ENCODE peak calls at places on chromosome 5, in seven cellular contexts. One of them, this sample, is unnamed. For H3K9me3 and H3K27me3, the result is how much of the 10 kb centered on the place peaks cover.

GRCh38 chr5:73231245-73231778 is 58.3 kb downstream of the TMEM174 start:
- DNase-seq in A673: no peak
- DNase-seq in IMR-90: no peak
- DNase-seq in heart left ventricle: no peak
- DNase-seq in neural progenitor cell: no peak
- DNase-seq in adrenal gland: no peak
- DNase-seq in left lung: no peak
- DNase-seq in this sample: no peak

GRCh38 chr5:134088291-134088690 is 26.2 kb upstream of the TCF7 start:
- DNase-seq in neural progenitor cell: no peak
- DNase-seq in heart left ventricle: no peak
- DNase-seq in A673: no peak
- DNase-seq in IMR-90: no peak
- DNase-seq in adrenal gland: no peak
- DNase-seq in left lung: no peak
- DNase-seq in this sample: no peak

GRCh38 chr5:73032635-73033034 is 76.8 kb downstream of the FCHO2 start:
- DNase-seq in neural progenitor cell: no peak
- DNase-seq in left lung: no peak
- DNase-seq in A673: no peak
- DNase-seq in heart left ventricle: no peak
- DNase-seq in IMR-90: no peak
- DNase-seq in adrenal gland: no peak
- DNase-seq in this sample: no peak

GRCh38 chr5:113371788-113372196 is 63.0 kb downstream of the TSSK1B start:
- DNase-seq in A673: no peak
- DNase-seq in heart left ventricle: no peak
- DNase-seq in adrenal gland: no peak
- DNase-seq in left lung: no peak
- DNase-seq in IMR-90: no peak
- DNase-seq in neural progenitor cell: no peak
- DNase-seq in this sample: no peak

GRCh38 chr5:37900692-37901091 is 60.9 kb upstream of the GDNF start:
- DNase-seq in neural progenitor cell: peak
- DNase-seq in adrenal gland: no peak
- DNase-seq in IMR-90: peak
- DNase-seq in A673: peak
- DNase-seq in heart left ventricle: peak
- DNase-seq in left lung: no peak
- DNase-seq in this sample: no peak

GRCh38 chr5:75756191-75756590 is 39.0 kb upstream of the POC5 start:
- DNase-seq in left lung: no peak
- DNase-seq in A673: no peak
- DNase-seq in neural progenitor cell: no peak
- DNase-seq in heart left ventricle: no peak
- DNase-seq in adrenal gland: no peak
- DNase-seq in IMR-90: no peak
- DNase-seq in this sample: no peak

GRCh38 chr5:122310886-122311285 is 1.2 kb upstream of the SNCAIP start:
- DNase-seq in left lung: no peak
- DNase-seq in heart left ventricle: no peak
- DNase-seq in A673: no peak
- DNase-seq in neural progenitor cell: no peak
- DNase-seq in IMR-90: no peak
- DNase-seq in adrenal gland: no peak
- DNase-seq in this sample: no peak

GRCh38 chr5:7714119-7714518 is 136.8 kb downstream of the CFAP90 start:
- DNase-seq in adrenal gland: no peak
- DNase-seq in A673: no peak
- DNase-seq in left lung: no peak
- DNase-seq in IMR-90: no peak
- DNase-seq in heart left ventricle: no peak
- DNase-seq in neural progenitor cell: no peak
- DNase-seq in this sample: no peak

GRCh38 chr5:172801184-172801671 is 30.2 kb upstream of the DUSP1 start:
- DNase-seq in A673: no peak
- DNase-seq in IMR-90: peak
- DNase-seq in left lung: no peak
- DNase-seq in neural progenitor cell: no peak
- DNase-seq in heart left ventricle: no peak
- DNase-seq in adrenal gland: no peak
- DNase-seq in this sample: peak
- H3K9me3 ChIP-seq in A673: under half
- H3K9me3 ChIP-seq in IMR-90: under half
- H3K9me3 ChIP-seq in left lung: under half
- H3K9me3 ChIP-seq in neural progenitor cell: under half
- H3K9me3 ChIP-seq in heart left ventricle: under half
- H3K9me3 ChIP-seq in adrenal gland: under half
- H3K9me3 ChIP-seq in this sample: under half

GRCh38 chr5:78570646-78571045 is 77.9 kb downstream of the LHFPL2 start:
- DNase-seq in A673: no peak
- DNase-seq in left lung: no peak
- DNase-seq in heart left ventricle: no peak
- DNase-seq in IMR-90: no peak
- DNase-seq in neural progenitor cell: no peak
- DNase-seq in adrenal gland: no peak
- DNase-seq in this sample: no peak

GRCh38 chr5:78566747-78567449 is 81.7 kb downstream of the LHFPL2 start:
- DNase-seq in heart left ventricle: no peak
- DNase-seq in neural progenitor cell: no peak
- DNase-seq in IMR-90: peak
- DNase-seq in left lung: no peak
- DNase-seq in adrenal gland: no peak
- DNase-seq in A673: no peak
- DNase-seq in this sample: no peak

GRCh38 chr5:78568212-78568611 is 80.4 kb downstream of the LHFPL2 start:
- DNase-seq in adrenal gland: no peak
- DNase-seq in A673: peak
- DNase-seq in neural progenitor cell: no peak
- DNase-seq in left lung: no peak
- DNase-seq in heart left ventricle: no peak
- DNase-seq in IMR-90: no peak
- DNase-seq in this sample: no peak

GRCh38 chr5:78569441-78569840 is 79.1 kb downstream of the LHFPL2 start:
- DNase-seq in heart left ventricle: peak
- DNase-seq in left lung: peak
- DNase-seq in adrenal gland: peak
- DNase-seq in neural progenitor cell: peak
- DNase-seq in IMR-90: peak
- DNase-seq in A673: peak
- DNase-seq in this sample: peak

DNA sequence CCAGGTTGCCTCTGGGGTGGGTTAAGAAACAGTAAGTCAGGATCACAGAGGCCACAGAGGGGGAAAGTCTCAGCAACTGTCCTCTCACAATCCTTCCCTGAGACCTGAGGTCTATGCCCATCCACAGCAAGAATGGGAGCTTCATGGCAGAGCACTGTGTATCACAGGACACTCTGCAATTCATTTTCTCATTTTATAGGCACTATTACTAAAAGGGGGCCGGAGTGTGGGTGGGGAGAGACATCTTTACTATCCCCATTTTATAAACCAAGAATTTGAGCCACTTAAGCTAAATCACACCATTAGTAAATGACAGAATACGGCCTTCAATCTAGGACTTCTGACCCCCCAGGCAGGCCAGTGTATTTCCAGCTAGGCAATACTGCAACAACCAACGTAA is 79.9 kb downstream of the LHFPL2 start:
- DNase-seq in heart left ventricle: no peak
- DNase-seq in IMR-90: no peak
- DNase-seq in neural progenitor cell: no peak
- DNase-seq in A673: no peak
- DNase-seq in left lung: no peak
- DNase-seq in adrenal gland: no peak
- DNase-seq in this sample: no peak
- H3K4me3 ChIP-seq in heart left ventricle: no peak
- H3K4me3 ChIP-seq in IMR-90: no peak
- H3K4me3 ChIP-seq in neural progenitor cell: no peak
- H3K4me3 ChIP-seq in A673: peak
- H3K4me3 ChIP-seq in left lung: no peak
- H3K4me3 ChIP-seq in adrenal gland: no peak
- H3K4me3 ChIP-seq in this sample: no peak

DNA sequence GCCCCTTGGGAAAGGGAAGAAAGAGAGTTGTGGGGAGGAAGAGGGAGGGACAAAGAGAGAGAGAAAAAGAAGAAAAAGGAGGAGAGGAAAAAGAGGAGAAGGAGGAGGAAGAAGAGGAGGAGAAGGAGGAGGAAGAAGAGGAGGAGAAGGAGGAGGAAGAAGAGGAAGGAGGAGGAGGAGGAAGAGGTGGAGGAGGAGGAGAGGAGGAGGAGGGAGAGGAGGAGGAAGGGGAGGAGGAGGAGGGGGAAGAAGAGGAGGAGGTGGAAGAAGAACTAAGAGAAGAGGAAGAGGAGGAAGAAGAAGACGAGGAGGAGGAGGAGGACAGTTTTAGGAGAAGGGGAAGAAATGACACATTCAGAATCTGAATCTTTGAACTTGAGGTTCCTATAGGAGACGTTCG is 7.4 kb downstream of the SLC36A2 start:
- DNase-seq in neural progenitor cell: no peak
- DNase-seq in left lung: no peak
- DNase-seq in A673: no peak
- DNase-seq in adrenal gland: no peak
- DNase-seq in heart left ventricle: no peak
- DNase-seq in IMR-90: no peak
- DNase-seq in this sample: no peak
- H3K27me3 ChIP-seq in neural progenitor cell: under half
- H3K27me3 ChIP-seq in left lung: under half
- H3K27me3 ChIP-seq in A673: half or more
- H3K27me3 ChIP-seq in adrenal gland: under half
- H3K27me3 ChIP-seq in heart left ventricle: under half
- H3K27me3 ChIP-seq in IMR-90: under half
- H3K27me3 ChIP-seq in this sample: under half

GRCh38 chr5:110824936-110825441 is 86.2 kb downstream of the SLC25A46 start:
- DNase-seq in neural progenitor cell: no peak
- DNase-seq in A673: no peak
- DNase-seq in heart left ventricle: no peak
- DNase-seq in IMR-90: no peak
- DNase-seq in adrenal gland: no peak
- DNase-seq in left lung: no peak
- DNase-seq in this sample: no peak

GRCh38 chr5:110823571-110823970 is 84.8 kb downstream of the SLC25A46 start:
- DNase-seq in neural progenitor cell: no peak
- DNase-seq in IMR-90: no peak
- DNase-seq in adrenal gland: no peak
- DNase-seq in left lung: no peak
- DNase-seq in heart left ventricle: no peak
- DNase-seq in A673: no peak
- DNase-seq in this sample: no peak
- H3K9me3 ChIP-seq in neural progenitor cell: under half
- H3K9me3 ChIP-seq in IMR-90: under half
- H3K9me3 ChIP-seq in adrenal gland: under half
- H3K9me3 ChIP-seq in left lung: half or more
- H3K9me3 ChIP-seq in heart left ventricle: under half
- H3K9me3 ChIP-seq in A673: under half
- H3K9me3 ChIP-seq in this sample: under half

DNA sequence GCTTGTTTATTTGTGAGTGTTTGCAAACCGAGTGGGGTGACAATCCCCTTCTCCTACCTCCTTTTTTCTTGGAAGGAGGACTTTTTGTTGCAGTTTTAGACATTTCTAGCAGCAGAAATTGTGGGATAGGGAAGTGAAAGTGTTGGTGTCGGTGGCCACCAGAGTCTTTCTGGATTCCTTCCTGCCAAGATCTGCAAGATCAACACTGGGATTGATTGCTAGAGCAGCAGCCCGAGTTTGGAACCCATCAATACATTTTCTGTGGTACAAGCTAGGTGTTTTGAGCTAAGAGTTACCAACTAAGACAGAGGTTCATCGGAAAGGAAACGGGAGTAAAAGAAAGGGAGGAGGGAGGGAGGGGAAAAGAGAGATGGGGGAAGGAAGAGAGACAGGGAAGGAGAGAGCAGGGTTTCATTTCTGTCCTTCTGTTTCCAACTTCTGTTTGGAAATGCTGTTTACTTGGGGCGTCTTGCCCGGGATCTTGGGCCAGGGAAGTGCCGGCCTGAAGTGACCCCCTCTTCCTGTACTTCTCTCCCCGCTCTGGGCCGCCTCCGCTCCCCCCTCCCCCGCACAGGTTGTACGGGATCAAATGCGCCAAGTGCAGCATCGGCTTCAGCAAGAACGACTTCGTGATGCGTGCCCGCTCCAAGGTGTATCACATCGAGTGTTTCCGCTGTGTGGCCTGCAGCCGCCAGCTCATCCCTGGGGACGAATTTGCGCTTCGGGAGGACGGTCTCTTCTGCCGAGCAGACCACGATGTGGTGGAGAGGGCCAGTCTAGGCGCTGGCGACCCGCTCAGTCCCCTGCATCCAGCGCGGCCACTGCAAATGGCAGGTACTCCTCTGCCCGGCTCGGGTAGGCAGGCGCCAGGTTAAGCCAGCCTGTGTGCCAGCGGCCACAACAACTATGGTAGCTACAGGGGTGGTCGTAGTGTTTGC is 3.9 kb downstream of the ISL1 start:
- DNase-seq in adrenal gland: no peak
- DNase-seq in left lung: no peak
- DNase-seq in IMR-90: no peak
- DNase-seq in heart left ventricle: no peak
- DNase-seq in neural progenitor cell: peak
- DNase-seq in A673: no peak
- DNase-seq in this sample: no peak
- H3K4me3 ChIP-seq in adrenal gland: no peak
- H3K4me3 ChIP-seq in left lung: no peak
- H3K4me3 ChIP-seq in IMR-90: peak
- H3K4me3 ChIP-seq in heart left ventricle: no peak
- H3K4me3 ChIP-seq in neural progenitor cell: peak
- H3K4me3 ChIP-seq in A673: peak
- H3K4me3 ChIP-seq in this sample: no peak

DNA sequence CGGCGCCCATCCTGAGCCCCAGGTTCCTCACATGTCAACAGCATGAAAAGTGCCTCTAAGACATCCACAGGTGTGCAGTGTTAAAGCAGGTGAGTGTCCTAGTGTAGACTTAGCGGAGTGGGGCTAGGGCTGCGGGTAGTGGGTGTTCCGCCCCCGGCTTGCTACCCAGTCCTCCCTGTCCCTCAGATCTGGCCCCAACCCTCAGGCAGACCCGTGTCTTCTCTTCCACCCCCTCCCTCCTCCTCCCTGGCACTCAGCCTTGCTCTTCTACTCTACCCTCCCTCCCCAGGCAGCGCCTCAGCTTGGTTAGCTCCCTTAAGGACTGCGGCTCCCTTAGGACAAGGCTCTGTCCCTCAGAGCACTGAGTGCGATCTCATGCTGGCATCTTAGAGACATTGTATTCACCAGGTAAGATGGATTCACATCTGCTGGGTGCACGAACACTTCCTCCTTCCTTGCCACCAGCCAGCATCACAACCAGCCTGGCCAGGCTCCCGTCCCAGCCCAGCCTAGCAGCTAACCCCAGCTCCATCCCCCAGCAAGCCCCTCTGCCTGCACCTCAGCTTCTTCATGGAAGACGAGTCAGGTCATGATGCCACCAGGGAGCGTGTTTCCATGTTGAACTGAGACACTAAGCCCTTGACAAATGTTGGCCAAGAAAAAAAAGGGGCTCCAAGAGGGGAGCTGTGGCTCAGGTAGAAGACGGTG is 46.8 kb downstream of the NSUN2 start:
- DNase-seq in IMR-90: no peak
- DNase-seq in A673: no peak
- DNase-seq in neural progenitor cell: no peak
- DNase-seq in adrenal gland: no peak
- DNase-seq in left lung: no peak
- DNase-seq in heart left ventricle: no peak
- DNase-seq in this sample: no peak
- H3K27me3 ChIP-seq in IMR-90: under half
- H3K27me3 ChIP-seq in A673: under half
- H3K27me3 ChIP-seq in neural progenitor cell: half or more
- H3K27me3 ChIP-seq in adrenal gland: under half
- H3K27me3 ChIP-seq in left lung: half or more
- H3K27me3 ChIP-seq in heart left ventricle: under half
- H3K27me3 ChIP-seq in this sample: under half

GRCh38 chr5:3948838-3949237 is 353.2 kb downstream of the IRX1 start:
- DNase-seq in adrenal gland: no peak
- DNase-seq in neural progenitor cell: no peak
- DNase-seq in left lung: no peak
- DNase-seq in heart left ventricle: no peak
- DNase-seq in A673: no peak
- DNase-seq in IMR-90: no peak
- DNase-seq in this sample: no peak
- H3K9me3 ChIP-seq in adrenal gland: under half
- H3K9me3 ChIP-seq in neural progenitor cell: under half
- H3K9me3 ChIP-seq in left lung: under half
- H3K9me3 ChIP-seq in heart left ventricle: under half
- H3K9me3 ChIP-seq in A673: under half
- H3K9me3 ChIP-seq in IMR-90: under half
- H3K9me3 ChIP-seq in this sample: under half

This sample was measured in AG04450.